ENCODE peak calls at places on chromosomes 1 and 21, in six cellular contexts. One of them, this sample, is unnamed.

GRCh38 chr1:173432331-173432730 is 44.8 kb upstream of the PRDX6 start:
- DNase-seq in heart left ventricle: no peak
- DNase-seq in stomach: no peak
- DNase-seq in transverse colon: no peak
- DNase-seq in HepG2: no peak
- DNase-seq in esophagus muscularis mucosa: no peak
- DNase-seq in this sample: no peak

GRCh38 chr1:160217466-160218165 is 12.4 kb downstream of the PEA15 start:
- DNase-seq in stomach: peak
- DNase-seq in esophagus muscularis mucosa: peak
- DNase-seq in transverse colon: peak
- DNase-seq in heart left ventricle: no peak
- DNase-seq in HepG2: peak
- DNase-seq in this sample: no peak

GRCh38 chr1:46221749-46222148 is 18.6 kb downstream of the LURAP1 start:
- DNase-seq in transverse colon: peak
- DNase-seq in esophagus muscularis mucosa: no peak
- DNase-seq in stomach: no peak
- DNase-seq in heart left ventricle: no peak
- DNase-seq in HepG2: peak
- DNase-seq in this sample: no peak

GRCh38 chr1:29420196-29420595 is 183.9 kb downstream of the PTPRU start:
- DNase-seq in esophagus muscularis mucosa: no peak
- DNase-seq in HepG2: no peak
- DNase-seq in heart left ventricle: no peak
- DNase-seq in stomach: no peak
- DNase-seq in transverse colon: no peak
- DNase-seq in this sample: no peak

GRCh38 chr1:185045793-185046441 is 559 bp downstream of the RNF2 start:
- DNase-seq in esophagus muscularis mucosa: no peak
- DNase-seq in heart left ventricle: no peak
- DNase-seq in stomach: peak
- DNase-seq in transverse colon: peak
- DNase-seq in HepG2: no peak
- DNase-seq in this sample: no peak

GRCh38 chr21:21664871-21665270 is 666.7 kb downstream of the NCAM2 start:
- DNase-seq in heart left ventricle: no peak
- DNase-seq in esophagus muscularis mucosa: no peak
- DNase-seq in HepG2: no peak
- DNase-seq in stomach: no peak
- DNase-seq in transverse colon: no peak
- DNase-seq in this sample: no peak

GRCh38 chr1:54577612-54578011 is 29.6 kb downstream of the ACOT11 start:
- DNase-seq in stomach: peak
- DNase-seq in HepG2: peak
- DNase-seq in esophagus muscularis mucosa: no peak
- DNase-seq in transverse colon: peak
- DNase-seq in heart left ventricle: peak
- DNase-seq in this sample: no peak

GRCh38 chr1:232244426-232244825 is 385.5 kb downstream of the SIPA1L2 start:
- DNase-seq in esophagus muscularis mucosa: no peak
- DNase-seq in heart left ventricle: no peak
- DNase-seq in transverse colon: no peak
- DNase-seq in HepG2: no peak
- DNase-seq in stomach: no peak
- DNase-seq in this sample: no peak

GRCh38 chr1:244801246-244801645 is 34.2 kb upstream of the COX20 start:
- DNase-seq in transverse colon: peak
- DNase-seq in heart left ventricle: no peak
- DNase-seq in HepG2: peak
- DNase-seq in stomach: peak
- DNase-seq in esophagus muscularis mucosa: no peak
- DNase-seq in this sample: no peak

GRCh38 chr21:29221259-29221744 is 77.4 kb upstream of the BACH1 start:
- DNase-seq in transverse colon: no peak
- DNase-seq in HepG2: no peak
- DNase-seq in esophagus muscularis mucosa: no peak
- DNase-seq in heart left ventricle: no peak
- DNase-seq in stomach: no peak
- DNase-seq in this sample: no peak

GRCh38 chr1:42533101-42533863 is 70.2 kb downstream of the CCDC30 start:
- DNase-seq in stomach: no peak
- DNase-seq in esophagus muscularis mucosa: no peak
- DNase-seq in heart left ventricle: no peak
- DNase-seq in HepG2: no peak
- DNase-seq in transverse colon: no peak
- DNase-seq in this sample: no peak

GRCh38 chr1:112581530-112582192 is 37.3 kb downstream of the ST7L start:
- DNase-seq in transverse colon: no peak
- DNase-seq in stomach: no peak
- DNase-seq in heart left ventricle: no peak
- DNase-seq in esophagus muscularis mucosa: no peak
- DNase-seq in HepG2: no peak
- DNase-seq in this sample: no peak

GRCh38 chr21:36818051-36818450 is 119.1 kb downstream of the SIM2 start:
- DNase-seq in heart left ventricle: no peak
- DNase-seq in transverse colon: no peak
- DNase-seq in stomach: no peak
- DNase-seq in esophagus muscularis mucosa: no peak
- DNase-seq in HepG2: no peak
- DNase-seq in this sample: no peak

GRCh38 chr1:51519048-51519856 is at the start of gene EPS15:
- DNase-seq in esophagus muscularis mucosa: peak
- DNase-seq in stomach: peak
- DNase-seq in heart left ventricle: peak
- DNase-seq in HepG2: peak
- DNase-seq in transverse colon: peak
- DNase-seq in this sample: no peak

GRCh38 chr1:175599212-175599681 is 144.1 kb downstream of the TNR start:
- DNase-seq in esophagus muscularis mucosa: no peak
- DNase-seq in transverse colon: peak
- DNase-seq in HepG2: no peak
- DNase-seq in stomach: no peak
- DNase-seq in heart left ventricle: peak
- DNase-seq in this sample: no peak

GRCh38 chr1:6438047-6438525 is 13.5 kb downstream of the ESPN start:
- DNase-seq in esophagus muscularis mucosa: no peak
- DNase-seq in HepG2: peak
- DNase-seq in transverse colon: peak
- DNase-seq in heart left ventricle: no peak
- DNase-seq in stomach: peak
- DNase-seq in this sample: no peak

GRCh38 chr1:201501144-201501543 is 5.8 kb downstream of the CSRP1 start:
- DNase-seq in HepG2: no peak
- DNase-seq in stomach: no peak
- DNase-seq in heart left ventricle: no peak
- DNase-seq in transverse colon: no peak
- DNase-seq in esophagus muscularis mucosa: no peak
- DNase-seq in this sample: no peak

GRCh38 chr1:198619375-198620140 is 19.3 kb upstream of the PTPRC start:
- DNase-seq in HepG2: no peak
- DNase-seq in esophagus muscularis mucosa: no peak
- DNase-seq in stomach: no peak
- DNase-seq in transverse colon: no peak
- DNase-seq in heart left ventricle: no peak
- DNase-seq in this sample: no peak

GRCh38 chr1:3323791-3324703 is 130.4 kb upstream of the ARHGEF16 start:
- DNase-seq in transverse colon: no peak
- DNase-seq in heart left ventricle: no peak
- DNase-seq in HepG2: no peak
- DNase-seq in stomach: no peak
- DNase-seq in esophagus muscularis mucosa: no peak
- DNase-seq in this sample: no peak

GRCh38 chr1:226211181-226211580 is 12.3 kb upstream of the MIXL1 start:
- DNase-seq in stomach: no peak
- DNase-seq in transverse colon: no peak
- DNase-seq in heart left ventricle: no peak
- DNase-seq in esophagus muscularis mucosa: no peak
- DNase-seq in HepG2: no peak
- DNase-seq in this sample: no peak

GRCh38 chr1:186220911-186221310 is 154.1 kb downstream of the TPR start:
- DNase-seq in esophagus muscularis mucosa: no peak
- DNase-seq in heart left ventricle: no peak
- DNase-seq in stomach: no peak
- DNase-seq in HepG2: no peak
- DNase-seq in transverse colon: no peak
- DNase-seq in this sample: no peak

GRCh38 chr1:186228751-186229150 is 146.3 kb downstream of the TPR start:
- DNase-seq in stomach: no peak
- DNase-seq in esophagus muscularis mucosa: no peak
- DNase-seq in transverse colon: no peak
- DNase-seq in heart left ventricle: no peak
- DNase-seq in HepG2: no peak
- DNase-seq in this sample: no peak

GRCh38 chr1:186220101-186220500 is 155.0 kb downstream of the TPR start:
- DNase-seq in stomach: no peak
- DNase-seq in esophagus muscularis mucosa: no peak
- DNase-seq in HepG2: no peak
- DNase-seq in heart left ventricle: no peak
- DNase-seq in transverse colon: no peak
- DNase-seq in this sample: no peak

DNA sequence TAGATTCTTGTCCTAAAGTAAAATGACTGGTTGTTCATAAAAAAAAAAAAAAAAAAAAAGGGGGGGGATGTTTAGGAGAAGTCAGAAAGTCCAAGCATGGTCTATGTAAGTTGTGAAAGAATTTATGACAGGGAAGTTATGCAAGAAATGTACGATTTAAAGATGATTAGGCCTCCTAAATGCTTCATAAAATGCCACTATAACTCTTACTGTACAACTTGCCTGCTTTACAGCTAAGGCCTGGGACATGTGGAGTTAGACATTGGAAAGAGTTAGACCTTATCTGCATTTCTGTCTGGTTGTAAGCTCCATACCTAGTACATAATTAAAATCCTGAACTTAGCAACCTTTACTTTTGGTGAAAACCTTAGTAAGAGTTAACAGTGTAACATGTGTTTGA is 150.0 kb downstream of the TPR start:
- DNase-seq in heart left ventricle: no peak
- DNase-seq in HepG2: no peak
- DNase-seq in transverse colon: no peak
- DNase-seq in stomach: no peak
- DNase-seq in esophagus muscularis mucosa: no peak
- DNase-seq in this sample: no peak
- TF ChIP-seq POLR2A in heart left ventricle: no peak
- TF ChIP-seq POLR2A in HepG2: no peak
- TF ChIP-seq POLR2A in transverse colon: no peak
- TF ChIP-seq POLR2A in stomach: no peak
- TF ChIP-seq POLR2A in esophagus muscularis mucosa: no peak
- TF ChIP-seq POLR2A in this sample: no peak

DNA sequence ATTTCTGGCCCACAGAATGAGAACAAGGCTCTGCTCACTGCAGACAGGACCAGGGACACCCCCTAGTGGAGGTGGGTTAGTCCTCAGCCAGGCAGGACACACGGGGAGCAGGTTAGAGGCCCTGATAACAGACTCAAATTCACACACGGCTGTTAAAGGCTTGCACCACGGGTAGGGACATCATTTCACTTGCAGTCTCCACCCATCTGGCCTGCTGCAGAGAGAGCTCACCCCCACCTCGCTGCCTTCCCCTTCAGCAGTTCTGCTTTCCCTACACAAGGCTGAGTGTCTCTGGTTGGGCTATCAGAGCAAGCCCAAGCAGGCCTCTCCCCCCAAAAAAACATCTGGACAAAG is 20.6 kb downstream of the MEF2D start:
- DNase-seq in stomach: no peak
- DNase-seq in heart left ventricle: no peak
- DNase-seq in transverse colon: no peak
- DNase-seq in HepG2: no peak
- DNase-seq in esophagus muscularis mucosa: no peak
- DNase-seq in this sample: no peak
- TF ChIP-seq POLR2A in stomach: no peak
- TF ChIP-seq POLR2A in heart left ventricle: no peak
- TF ChIP-seq POLR2A in transverse colon: no peak
- TF ChIP-seq POLR2A in HepG2: no peak
- TF ChIP-seq POLR2A in esophagus muscularis mucosa: no peak
- TF ChIP-seq POLR2A in this sample: no peak

GRCh38 chr1:4460651-4461050 is 193.8 kb upstream of the AJAP1 start:
- DNase-seq in heart left ventricle: no peak
- DNase-seq in HepG2: no peak
- DNase-seq in esophagus muscularis mucosa: no peak
- DNase-seq in stomach: no peak
- DNase-seq in transverse colon: no peak
- DNase-seq in this sample: no peak
- TF ChIP-seq POLR2A in heart left ventricle: no peak
- TF ChIP-seq POLR2A in HepG2: no peak
- TF ChIP-seq POLR2A in esophagus muscularis mucosa: no peak
- TF ChIP-seq POLR2A in stomach: no peak
- TF ChIP-seq POLR2A in transverse colon: no peak
- TF ChIP-seq POLR2A in this sample: no peak

GRCh38 chr1:155082941-155083541 is 4.4 kb downstream of the EFNA3 start:
- DNase-seq in esophagus muscularis mucosa: no peak
- DNase-seq in stomach: no peak
- DNase-seq in transverse colon: peak
- DNase-seq in heart left ventricle: no peak
- DNase-seq in HepG2: no peak
- DNase-seq in this sample: no peak

GRCh38 chr1:155085504-155086181 is 7.0 kb downstream of the EFNA3 start:
- DNase-seq in transverse colon: peak
- DNase-seq in heart left ventricle: peak
- DNase-seq in stomach: peak
- DNase-seq in esophagus muscularis mucosa: no peak
- DNase-seq in HepG2: no peak
- DNase-seq in this sample: peak

GRCh38 chr1:155083865-155084721 is 5.5 kb downstream of the EFNA3 start:
- DNase-seq in stomach: no peak
- DNase-seq in transverse colon: peak
- DNase-seq in HepG2: peak
- DNase-seq in heart left ventricle: no peak
- DNase-seq in esophagus muscularis mucosa: no peak
- DNase-seq in this sample: peak

GRCh38 chr1:155086182-155086741 is 7.6 kb downstream of the EFNA3 start:
- DNase-seq in esophagus muscularis mucosa: no peak
- DNase-seq in heart left ventricle: peak
- DNase-seq in HepG2: no peak
- DNase-seq in transverse colon: peak
- DNase-seq in stomach: peak
- DNase-seq in this sample: peak

DNA sequence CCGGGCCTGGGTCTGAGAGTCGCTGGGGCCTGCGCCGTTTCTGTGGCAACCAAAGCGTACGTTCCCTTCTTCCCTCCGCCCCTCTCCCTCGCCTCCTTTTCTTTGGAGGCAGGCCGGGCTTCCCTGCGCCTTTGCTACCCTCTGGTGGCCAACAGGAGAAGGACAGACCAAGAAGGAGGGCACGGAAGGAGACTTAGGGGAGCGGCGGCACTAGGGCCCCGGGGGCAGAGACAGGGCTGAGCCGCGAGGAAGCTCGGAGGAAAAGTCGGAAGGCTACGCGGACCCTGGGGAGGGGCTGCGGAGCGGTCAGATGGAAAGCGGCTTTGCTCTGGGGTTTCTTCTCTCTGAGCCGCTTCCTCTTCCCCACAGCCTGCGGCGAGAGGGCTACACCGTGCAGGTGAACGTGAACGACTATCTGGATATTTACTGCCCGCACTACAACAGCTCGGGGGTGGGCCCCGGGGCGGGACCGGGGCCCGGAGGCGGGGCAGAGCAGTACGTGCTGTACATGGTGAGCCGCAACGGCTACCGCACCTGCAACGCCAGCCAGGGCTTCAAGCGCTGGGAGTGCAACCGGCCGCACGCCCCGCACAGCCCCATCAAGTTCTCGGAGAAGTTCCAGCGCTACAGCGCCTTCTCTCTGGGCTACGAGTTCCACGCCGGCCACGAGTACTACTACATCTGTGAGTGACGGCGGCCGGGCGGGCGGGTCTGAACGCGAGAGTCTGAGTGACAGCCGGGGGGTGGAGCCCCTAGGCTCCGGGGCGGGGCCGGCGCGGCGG is 6.3 kb downstream of the EFNA3 start:
- DNase-seq in HepG2: peak
- DNase-seq in heart left ventricle: peak
- DNase-seq in esophagus muscularis mucosa: peak
- DNase-seq in stomach: peak
- DNase-seq in transverse colon: peak
- DNase-seq in this sample: no peak
- TF ChIP-seq POLR2A in HepG2: no peak
- TF ChIP-seq POLR2A in heart left ventricle: no peak
- TF ChIP-seq POLR2A in esophagus muscularis mucosa: no peak
- TF ChIP-seq POLR2A in stomach: no peak
- TF ChIP-seq POLR2A in transverse colon: peak
- TF ChIP-seq POLR2A in this sample: no peak

This sample was measured in vagina.